ENCODE peak calls at places on chromosomes 3 and 15, in five cellular contexts. One of them, this sample, is unnamed. For H3K9me3, the result is how much of the 10 kb centered on the place peaks cover.

GRCh38 chr15:49734831-49735508 is 114.1 kb downstream of the DTWD1 start:
- DNase-seq in fibroblast of lung: no peak
- DNase-seq in MG63: no peak
- DNase-seq in adipocyte: no peak
- DNase-seq in psoas muscle: no peak
- DNase-seq in this sample: no peak

GRCh38 chr3:54121404-54122045 is 827 bp upstream of the CACNA2D3 start:
- DNase-seq in fibroblast of lung: no peak
- DNase-seq in MG63: no peak
- DNase-seq in adipocyte: peak
- DNase-seq in psoas muscle: peak
- DNase-seq in this sample: no peak

GRCh38 chr15:51200791-51201190 is 106.1 kb upstream of the TNFAIP8L3 start:
- DNase-seq in fibroblast of lung: no peak
- DNase-seq in MG63: no peak
- DNase-seq in adipocyte: peak
- DNase-seq in psoas muscle: no peak
- DNase-seq in this sample: no peak

GRCh38 chr3:141294848-141295247 is 63.2 kb downstream of the PXYLP1 start:
- DNase-seq in fibroblast of lung: peak
- DNase-seq in MG63: peak
- DNase-seq in adipocyte: peak
- DNase-seq in psoas muscle: no peak
- DNase-seq in this sample: no peak

GRCh38 chr3:120080836-120081235 is 13.4 kb downstream of the GSK3B start:
- DNase-seq in fibroblast of lung: no peak
- DNase-seq in MG63: no peak
- DNase-seq in adipocyte: no peak
- DNase-seq in psoas muscle: no peak
- DNase-seq in this sample: no peak

GRCh38 chr3:105385868-105386508 is 19.3 kb downstream of the ALCAM start:
- DNase-seq in fibroblast of lung: no peak
- DNase-seq in MG63: no peak
- DNase-seq in adipocyte: no peak
- DNase-seq in psoas muscle: no peak
- DNase-seq in this sample: no peak

GRCh38 chr15:56557415-56557814 is 92.5 kb upstream of the MNS1 start:
- DNase-seq in fibroblast of lung: no peak
- DNase-seq in MG63: no peak
- DNase-seq in adipocyte: no peak
- DNase-seq in psoas muscle: no peak
- DNase-seq in this sample: no peak

GRCh38 chr3:171228228-171228627 is 201.7 kb upstream of the SLC2A2 start:
- DNase-seq in fibroblast of lung: peak
- DNase-seq in MG63: no peak
- DNase-seq in adipocyte: no peak
- DNase-seq in psoas muscle: no peak
- DNase-seq in this sample: no peak

GRCh38 chr3:55790596-55791350 is 303.7 kb upstream of the WNT5A start:
- DNase-seq in fibroblast of lung: no peak
- DNase-seq in MG63: no peak
- DNase-seq in adipocyte: peak
- DNase-seq in psoas muscle: no peak
- DNase-seq in this sample: no peak

DNA sequence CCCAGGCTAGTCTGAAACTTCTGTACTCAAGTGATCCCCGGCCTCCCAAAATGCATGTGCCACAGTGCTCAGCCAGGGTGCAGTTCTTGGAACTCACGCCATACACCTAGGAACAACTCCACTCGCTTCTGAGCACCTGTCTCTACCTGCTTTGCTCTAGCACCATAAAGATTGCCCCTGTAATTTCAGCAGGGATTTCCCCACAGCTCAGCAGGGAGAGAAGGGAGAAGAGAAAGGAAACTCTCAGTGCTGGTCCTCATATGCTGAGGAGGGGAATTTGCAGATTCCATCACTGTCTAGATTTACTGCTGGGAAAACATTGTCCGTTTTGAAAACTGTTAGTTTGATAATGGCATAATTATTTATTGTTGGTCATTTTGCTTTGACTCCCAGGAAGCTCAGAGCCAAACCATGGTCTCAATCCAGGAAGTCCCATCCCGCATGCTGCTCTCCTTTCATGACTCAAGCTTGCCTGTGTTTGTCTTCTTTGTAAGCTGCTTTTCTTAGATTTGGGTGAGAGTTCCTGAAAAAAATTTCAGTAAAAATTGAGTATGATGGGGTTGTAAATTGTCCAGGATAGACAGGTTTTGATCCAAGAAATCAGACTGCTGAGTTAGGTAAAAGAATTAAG is 24.2 kb downstream of the TRIM71 start:
- DNase-seq in fibroblast of lung: no peak
- DNase-seq in MG63: peak
- DNase-seq in adipocyte: no peak
- DNase-seq in psoas muscle: no peak
- DNase-seq in this sample: no peak
- H3K4me3 ChIP-seq in fibroblast of lung: no peak
- H3K4me3 ChIP-seq in MG63: no peak
- H3K4me3 ChIP-seq in adipocyte: no peak
- H3K4me3 ChIP-seq in psoas muscle: no peak
- H3K4me3 ChIP-seq in this sample: no peak

DNA sequence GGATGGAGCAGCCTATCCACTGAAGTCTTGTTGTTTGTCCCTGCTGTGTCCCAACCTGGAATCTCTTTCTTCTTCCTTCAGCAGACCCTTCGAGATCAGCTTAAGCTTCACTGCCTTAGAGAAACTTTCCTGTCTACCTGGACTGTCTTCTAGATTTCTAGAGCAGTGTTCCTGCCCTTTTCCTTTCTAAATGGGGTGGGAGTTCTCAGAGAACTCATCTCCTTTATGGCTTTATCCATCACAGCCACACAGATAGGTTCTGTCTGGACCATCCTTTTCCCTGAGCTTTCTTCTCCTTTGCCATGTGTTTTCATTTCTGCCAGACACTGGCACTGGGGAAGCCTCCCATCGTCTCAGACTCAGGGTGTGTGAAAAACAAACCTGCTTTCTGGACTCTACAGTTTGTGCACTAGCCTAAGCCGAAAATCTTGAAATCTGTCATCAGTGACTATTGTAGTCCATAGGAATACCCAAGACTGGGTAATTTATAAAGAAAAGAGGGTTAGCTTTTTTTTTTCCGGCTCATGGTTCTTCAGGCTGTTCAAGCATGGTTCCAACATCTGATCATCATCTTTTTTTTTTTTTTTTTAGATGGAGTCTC is 177.5 kb downstream of the PGPEP1L start:
- DNase-seq in fibroblast of lung: no peak
- DNase-seq in MG63: no peak
- DNase-seq in adipocyte: no peak
- DNase-seq in psoas muscle: no peak
- DNase-seq in this sample: no peak
- H3K9me3 ChIP-seq in fibroblast of lung: under half
- H3K9me3 ChIP-seq in MG63: under half
- H3K9me3 ChIP-seq in adipocyte: half or more
- H3K9me3 ChIP-seq in psoas muscle: half or more
- H3K9me3 ChIP-seq in this sample: under half

GRCh38 chr3:149964296-149964695 is 6.4 kb downstream of the PFN2 start:
- DNase-seq in fibroblast of lung: peak
- DNase-seq in MG63: peak
- DNase-seq in adipocyte: peak
- DNase-seq in psoas muscle: no peak
- DNase-seq in this sample: no peak

GRCh38 chr3:149963485-149963884 is 7.2 kb downstream of the PFN2 start:
- DNase-seq in fibroblast of lung: no peak
- DNase-seq in MG63: no peak
- DNase-seq in adipocyte: no peak
- DNase-seq in psoas muscle: no peak
- DNase-seq in this sample: no peak

GRCh38 chr3:149968216-149968615 is 2.5 kb downstream of the PFN2 start:
- DNase-seq in fibroblast of lung: peak
- DNase-seq in MG63: peak
- DNase-seq in adipocyte: peak
- DNase-seq in psoas muscle: no peak
- DNase-seq in this sample: no peak

GRCh38 chr3:149967067-149967685 is 3.5 kb downstream of the PFN2 start:
- DNase-seq in fibroblast of lung: peak
- DNase-seq in MG63: no peak
- DNase-seq in adipocyte: peak
- DNase-seq in psoas muscle: no peak
- DNase-seq in this sample: no peak

GRCh38 chr3:149965278-149965677 is 5.4 kb downstream of the PFN2 start:
- DNase-seq in fibroblast of lung: peak
- DNase-seq in MG63: no peak
- DNase-seq in adipocyte: peak
- DNase-seq in psoas muscle: no peak
- DNase-seq in this sample: no peak
- H3K4me3 ChIP-seq in fibroblast of lung: no peak
- H3K4me3 ChIP-seq in MG63: no peak
- H3K4me3 ChIP-seq in adipocyte: no peak
- H3K4me3 ChIP-seq in psoas muscle: peak
- H3K4me3 ChIP-seq in this sample: no peak

DNA sequence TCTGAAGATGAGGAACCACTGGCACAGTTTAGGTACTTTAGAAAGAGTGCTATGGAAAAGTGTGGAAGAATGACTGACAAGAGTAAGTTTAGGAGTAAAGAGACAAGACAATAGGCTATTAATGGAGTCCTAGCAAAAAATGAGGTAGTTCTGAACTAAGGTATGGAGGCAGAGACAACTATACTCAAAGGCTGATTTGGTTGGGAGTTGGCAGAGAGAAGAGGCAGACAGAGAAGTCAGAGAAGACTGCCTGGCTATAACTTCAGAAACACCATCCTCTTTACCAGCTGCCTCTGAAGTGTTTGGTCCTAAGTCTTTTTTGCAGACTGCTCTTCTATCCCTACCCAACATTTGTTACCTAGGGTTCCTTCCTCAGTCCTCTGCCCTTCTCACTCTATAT is 19.2 kb downstream of the DYNC1LI1 start:
- DNase-seq in fibroblast of lung: no peak
- DNase-seq in MG63: no peak
- DNase-seq in adipocyte: no peak
- DNase-seq in psoas muscle: no peak
- DNase-seq in this sample: no peak
- H3K9me3 ChIP-seq in fibroblast of lung: under half
- H3K9me3 ChIP-seq in MG63: under half
- H3K9me3 ChIP-seq in adipocyte: under half
- H3K9me3 ChIP-seq in psoas muscle: under half
- H3K9me3 ChIP-seq in this sample: under half

GRCh38 chr15:58932791-58933310 is 628 bp downstream of the SLTM start:
- DNase-seq in fibroblast of lung: peak
- DNase-seq in MG63: peak
- DNase-seq in adipocyte: peak
- DNase-seq in psoas muscle: no peak
- DNase-seq in this sample: no peak

GRCh38 chr15:58926823-58927222 is 6.7 kb downstream of the SLTM start:
- DNase-seq in fibroblast of lung: no peak
- DNase-seq in MG63: no peak
- DNase-seq in adipocyte: no peak
- DNase-seq in psoas muscle: no peak
- DNase-seq in this sample: no peak

GRCh38 chr15:58931985-58932384 is 1.5 kb downstream of the SLTM start:
- DNase-seq in fibroblast of lung: peak
- DNase-seq in MG63: peak
- DNase-seq in adipocyte: peak
- DNase-seq in psoas muscle: no peak
- DNase-seq in this sample: no peak

GRCh38 chr15:58933311-58934113 is at the start of gene SLTM:
- DNase-seq in fibroblast of lung: peak
- DNase-seq in MG63: peak
- DNase-seq in adipocyte: peak
- DNase-seq in psoas muscle: peak
- DNase-seq in this sample: peak

DNA sequence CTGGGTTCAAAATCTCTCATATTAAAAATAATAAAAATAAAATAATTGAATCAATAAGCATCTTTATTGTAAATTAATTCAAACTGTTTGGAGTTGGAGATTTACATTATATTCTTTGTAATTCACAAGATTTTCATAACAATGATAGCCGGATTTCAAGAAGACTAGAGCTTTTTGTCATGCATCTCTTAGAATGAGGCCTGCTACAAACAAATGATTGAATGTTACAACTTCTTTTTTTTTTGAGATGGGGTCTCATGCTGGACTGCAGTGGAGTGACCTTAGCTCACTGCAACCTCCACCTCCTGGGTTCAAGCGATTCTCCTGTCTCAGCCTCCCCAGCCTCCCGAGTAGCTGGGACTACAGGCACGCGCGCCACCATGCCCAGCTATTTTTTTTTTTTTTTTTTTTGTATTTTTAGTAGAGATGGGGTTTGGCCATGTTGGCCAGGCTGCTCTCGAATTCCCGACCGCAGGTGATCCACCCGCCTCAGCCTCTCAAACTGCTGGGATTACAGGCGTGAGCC is 3.5 kb downstream of the SLTM start:
- DNase-seq in fibroblast of lung: no peak
- DNase-seq in MG63: no peak
- DNase-seq in adipocyte: no peak
- DNase-seq in psoas muscle: no peak
- DNase-seq in this sample: no peak
- H3K4me3 ChIP-seq in fibroblast of lung: no peak
- H3K4me3 ChIP-seq in MG63: no peak
- H3K4me3 ChIP-seq in adipocyte: no peak
- H3K4me3 ChIP-seq in psoas muscle: no peak
- H3K4me3 ChIP-seq in this sample: no peak

DNA sequence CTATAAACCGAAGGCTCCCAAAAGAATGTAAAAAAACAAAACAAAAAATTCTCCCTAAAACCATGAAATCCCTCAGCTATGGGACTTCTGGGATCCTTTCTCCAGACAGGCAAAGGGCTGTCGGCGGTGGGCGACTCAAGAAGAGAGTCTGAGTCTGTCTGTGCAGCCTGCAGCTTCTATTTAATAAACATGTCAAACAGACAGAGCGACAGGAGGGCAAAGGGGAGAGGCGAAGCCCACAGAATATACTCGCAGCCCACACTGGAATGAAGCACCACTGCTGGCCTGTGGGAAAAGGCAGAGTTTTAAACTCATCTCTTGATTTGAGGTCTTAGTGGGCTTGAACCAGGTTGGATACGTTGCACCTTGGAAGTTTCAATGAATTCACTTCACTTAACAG is 40.2 kb downstream of the ISL2 start:
- DNase-seq in fibroblast of lung: peak
- DNase-seq in MG63: no peak
- DNase-seq in adipocyte: no peak
- DNase-seq in psoas muscle: no peak
- DNase-seq in this sample: no peak
- H3K9me3 ChIP-seq in fibroblast of lung: under half
- H3K9me3 ChIP-seq in MG63: under half
- H3K9me3 ChIP-seq in adipocyte: under half
- H3K9me3 ChIP-seq in psoas muscle: under half
- H3K9me3 ChIP-seq in this sample: under half